ENCODE peak calls at places on chromosomes 2 and 18, in nine cellular contexts. U, G, Y, T, P, W, V, C and J are unnamed samples.

GRCh38 chr2:30688956-30689401 is 118.3 kb downstream of the CAPN13 start:
- DNase-seq in U (no peak), G (no peak), Y (no peak), T (no peak), P (no peak), W (no peak), V (no peak), C (no peak), J (no peak)

GRCh38 chr2:20145497-20146193 is 79.3 kb downstream of the SDC1 start:
- DNase-seq in U (no peak), G (no peak), Y (no peak), T (peak; percentile 24), P (peak; percentile 54), W (no peak), V (no peak), C (peak; percentile 50), J (no peak)

GRCh38 chr2:96241901-96242611 is 23.7 kb downstream of the TMEM127 start:
- DNase-seq in U (peak; percentile 24), G (peak; percentile 61), Y (no peak), T (peak; percentile 37), P (no peak), W (peak; percentile 69), V (no peak), C (no peak), J (peak; percentile 72)

GRCh38 chr2:101387151-101387807 is at the start of gene CREG2:
- DNase-seq in U (peak; percentile 56), G (peak; percentile 77), Y (peak; percentile 53), T (peak; percentile 68), P (peak; percentile 27), W (peak; percentile 38), V (no peak), C (peak; percentile 77), J (peak; percentile 54)

GRCh38 chr18:33839452-33840225 is 261.6 kb downstream of the ASXL3 start:
- DNase-seq in U (peak; percentile 79), G (no peak), Y (no peak), T (peak; percentile 47), P (peak; percentile 49), W (peak; percentile 34), V (no peak), C (peak; percentile 38), J (no peak)

GRCh38 chr2:239911630-239912071 is 113.5 kb downstream of the NDUFA10 start:
- DNase-seq in U (no peak), G (peak; percentile 70), Y (no peak), T (no peak), P (no peak), W (no peak), V (no peak), C (no peak), J (no peak)

GRCh38 chr2:48479923-48480322 is 50.0 kb upstream of the STON1 start:
- DNase-seq in U (peak; percentile 34), G (no peak), Y (no peak), T (no peak), P (no peak), W (no peak), V (no peak), C (no peak), J (no peak)

GRCh38 chr18:25164837-25165791 is 186.9 kb downstream of the ZNF521 start:
- DNase-seq in U (peak; percentile 61), G (no peak), Y (no peak), T (no peak), P (no peak), W (peak; percentile 72), V (no peak), C (no peak), J (no peak)

GRCh38 chr2:105406221-105406620 is 7.4 kb upstream of the FHL2 start:
- DNase-seq in U (no peak), G (no peak), Y (no peak), T (peak; percentile 92), P (no peak), W (peak; percentile 93), V (no peak), C (no peak), J (peak; percentile 94)

GRCh38 chr2:79189465-79189864 is 29.9 kb upstream of the REG3A start:
- DNase-seq in U (no peak), G (no peak), Y (no peak), T (no peak), P (no peak), W (no peak), V (no peak), C (no peak), J (no peak)

GRCh38 chr2:71348302-71348701 is 16.7 kb downstream of the ZNF638 start:
- DNase-seq in U (peak; percentile 64), G (no peak), Y (no peak), T (peak; percentile 54), P (no peak), W (peak; percentile 35), V (no peak), C (peak; percentile 50), J (no peak)

GRCh38 chr18:56872140-56872539 is 221.0 kb downstream of the WDR7 start:
- DNase-seq in U (no peak), G (no peak), Y (no peak), T (no peak), P (no peak), W (no peak), V (no peak), C (no peak), J (no peak)

GRCh38 chr2:109623923-109624322 is 9.8 kb downstream of the SOWAHC start:
- DNase-seq in U (no peak), G (no peak), Y (no peak), T (no peak), P (no peak), W (no peak), V (no peak), C (no peak), J (no peak)

GRCh38 chr2:70919672-70920366 is 15.9 kb upstream of the ATP6V1B1 start:
- DNase-seq in U (peak; percentile 78), G (peak; percentile 81), Y (peak; percentile 81), T (peak; percentile 97), P (peak; percentile 83), W (peak; percentile 47), V (peak; percentile 57), C (peak; percentile 91), J (peak; percentile 68)

GRCh38 chr2:199940373-199940772 is 14.9 kb downstream of the TYW5 start:
- DNase-seq in U (peak; percentile 47), G (no peak), Y (no peak), T (peak; percentile 18), P (no peak), W (no peak), V (no peak), C (no peak), J (no peak)

GRCh38 chr2:74991977-74992376 is 33.5 kb downstream of the POLE4 start:
- DNase-seq in U (peak; percentile 56), G (no peak), Y (no peak), T (peak; percentile 79), P (no peak), W (peak; percentile 26), V (no peak), C (no peak), J (no peak)

GRCh38 chr2:175275499-175275898 is 94.0 kb upstream of the ATP5MC3 start:
- DNase-seq in U (no peak), G (no peak), Y (no peak), T (no peak), P (no peak), W (no peak), V (no peak), C (no peak), J (no peak)

GRCh38 chr2:99397251-99397920 is 60.2 kb downstream of the EIF5B start:
- DNase-seq in U (no peak), G (no peak), Y (no peak), T (no peak), P (no peak), W (no peak), V (no peak), C (no peak), J (no peak)

GRCh38 chr2:128369126-128369555 is 50.5 kb upstream of the HS6ST1 start:
- DNase-seq in U (peak; percentile 53), G (no peak), Y (peak; percentile 42), T (no peak), P (no peak), W (no peak), V (no peak), C (peak; percentile 32), J (no peak)

GRCh38 chr18:36449451-36449850 is 151.9 kb downstream of the FHOD3 start:
- DNase-seq in U (no peak), G (no peak), Y (no peak), T (peak; percentile 67), P (no peak), W (no peak), V (no peak), C (no peak), J (no peak)

GRCh38 chr2:11547912-11548497 is 14.2 kb downstream of the GREB1 start:
- DNase-seq in U (no peak), G (no peak), Y (no peak), T (no peak), P (no peak), W (no peak), V (no peak), C (no peak), J (no peak)
- H3K27me3 ChIP-seq in U (no peaks in the 10 kb centered on the region), G (peaks cover 18% of the 10 kb centered on the region), Y (no peaks in the 10 kb centered on the region), T (no peaks in the 10 kb centered on the region), P (no peaks in the 10 kb centered on the region), W (peaks cover 23% of the 10 kb centered on the region), V (peaks cover 4% of the 10 kb centered on the region), C (no peaks in the 10 kb centered on the region), J (no peaks in the 10 kb centered on the region)

DNA sequence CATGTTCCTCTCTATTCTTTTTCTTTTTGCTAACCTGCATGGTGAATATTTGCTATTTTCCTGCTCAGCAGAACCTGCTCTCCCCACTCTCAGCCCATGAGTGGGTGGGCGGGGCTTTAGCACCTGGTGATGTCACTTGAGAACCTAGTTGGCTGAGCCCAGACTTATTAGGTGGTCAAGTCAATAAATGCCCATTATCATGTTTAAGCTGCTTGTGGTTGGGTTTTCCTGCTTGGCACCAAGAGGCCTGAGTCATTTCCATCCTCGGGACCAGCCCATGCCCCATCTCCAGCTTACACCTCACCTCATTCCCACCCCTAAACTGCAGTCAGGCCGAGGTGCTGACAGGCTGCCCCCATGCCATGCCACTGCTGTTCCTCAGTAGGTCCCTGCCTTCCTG is 226.6 kb downstream of the ANKRD30B start:
- DNase-seq in U (no peak), G (no peak), Y (no peak), T (no peak), P (no peak), W (no peak), V (no peak), C (no peak), J (peak; percentile 90)
- H3K9me3 ChIP-seq in U (no peaks in the 10 kb centered on the region), G (no peaks in the 10 kb centered on the region), Y (no peaks in the 10 kb centered on the region), T (peaks cover 38% of the 10 kb centered on the region), P (no peaks in the 10 kb centered on the region), W (no peaks in the 10 kb centered on the region), V (no peaks in the 10 kb centered on the region), C (no peaks in the 10 kb centered on the region), J (no peaks in the 10 kb centered on the region)

DNA sequence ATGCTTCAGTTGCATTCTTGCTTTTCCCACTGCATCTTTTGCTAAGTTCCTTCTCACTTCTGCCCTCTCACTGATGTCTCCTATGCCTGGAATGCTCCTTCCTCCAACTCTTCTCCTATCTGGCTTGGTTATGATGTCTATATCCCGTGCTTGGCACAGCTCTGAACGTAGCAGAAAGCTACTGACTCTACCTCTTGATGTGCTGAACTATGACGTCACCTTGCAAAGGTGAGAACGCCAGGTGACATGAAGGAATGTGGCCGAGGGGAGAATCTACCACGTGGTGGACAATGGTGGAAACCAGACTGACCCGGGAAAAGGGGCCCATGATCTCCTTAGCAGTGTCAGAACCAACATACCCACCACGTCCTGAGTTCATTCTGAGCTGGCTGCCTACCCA is 209.7 kb downstream of the SH3BP4 start:
- DNase-seq in U (no peak), G (no peak), Y (no peak), T (no peak), P (no peak), W (no peak), V (no peak), C (no peak), J (no peak)
- H3K27me3 ChIP-seq in U (no peaks in the 10 kb centered on the region), G (no peaks in the 10 kb centered on the region), Y (no peaks in the 10 kb centered on the region), T (no peaks in the 10 kb centered on the region), P (no peaks in the 10 kb centered on the region), W (peaks cover 8% of the 10 kb centered on the region), V (no peaks in the 10 kb centered on the region), C (no peaks in the 10 kb centered on the region), J (no peaks in the 10 kb centered on the region)

GRCh38 chr2:196649202-196649601 is 9.7 kb downstream of the CCDC150 start:
- DNase-seq in U (no peak), G (no peak), Y (no peak), T (no peak), P (no peak), W (no peak), V (no peak), C (no peak), J (no peak)
- H3K9me3 ChIP-seq in U (no peaks in the 10 kb centered on the region), G (peaks cover 32% of the 10 kb centered on the region), Y (no peaks in the 10 kb centered on the region), T (peaks cover 13% of the 10 kb centered on the region), P (no peaks in the 10 kb centered on the region), W (peaks cover 19% of the 10 kb centered on the region), V (peaks cover 55% of the 10 kb centered on the region), C (peaks cover 9% of the 10 kb centered on the region), J (peaks cover 47% of the 10 kb centered on the region)